ENCODE peak calls at places on chromosome 17, in six cellular contexts. N is endodermal cell; Q is CD8-positive, alpha-beta memory T cell; M is dorsolateral prefrontal cortex; Z is GM23248; J is heart right ventricle. V is an unnamed sample.

GRCh38 chr17:41462705-41463104 is 4.5 kb downstream of the KRT32 start:
- DNase-seq in N (no peak), M (no peak), J (no peak), Z (no peak), Q (no peak), V (no peak)

GRCh38 chr17:47884905-47885735 is 10.9 kb upstream of the SP2 start:
- DNase-seq in M (no peak), N (peak), J (no peak), Q (no peak), Z (no peak), V (peak)

GRCh38 chr17:74846621-74847020 is 13.1 kb downstream of the GRIN2C start:
- DNase-seq in Z (no peak), N (no peak), Q (no peak), J (no peak), M (no peak), V (no peak)

GRCh38 chr17:4594406-4595349 is 10.3 kb downstream of the SMTNL2 start:
- DNase-seq in M (no peak), Q (no peak), J (no peak), Z (no peak), N (peak), V (peak)

GRCh38 chr17:12637015-12637414 is 28.7 kb upstream of the MYOCD start:
- DNase-seq in Z (peak), N (peak), Q (no peak), J (no peak), M (no peak), V (no peak)

GRCh38 chr17:82490512-82491195 is 28.9 kb upstream of the FOXK2 start:
- DNase-seq in M (no peak), Z (no peak), N (no peak), J (no peak), Q (no peak), V (no peak)

GRCh38 chr17:35793257-35793656 is 2.2 kb downstream of the MMP28 start:
- DNase-seq in Z (no peak), J (no peak), M (no peak), N (peak), Q (no peak), V (peak)

GRCh38 chr17:55842405-55843158 is 91.7 kb downstream of the PCTP start:
- DNase-seq in N (no peak), J (no peak), Q (no peak), M (no peak), Z (no peak), V (no peak)

GRCh38 chr17:77841742-77842141 is 116.8 kb upstream of the TNRC6C start:
- DNase-seq in Z (no peak), M (no peak), N (no peak), J (peak), Q (no peak), V (no peak)

DNA sequence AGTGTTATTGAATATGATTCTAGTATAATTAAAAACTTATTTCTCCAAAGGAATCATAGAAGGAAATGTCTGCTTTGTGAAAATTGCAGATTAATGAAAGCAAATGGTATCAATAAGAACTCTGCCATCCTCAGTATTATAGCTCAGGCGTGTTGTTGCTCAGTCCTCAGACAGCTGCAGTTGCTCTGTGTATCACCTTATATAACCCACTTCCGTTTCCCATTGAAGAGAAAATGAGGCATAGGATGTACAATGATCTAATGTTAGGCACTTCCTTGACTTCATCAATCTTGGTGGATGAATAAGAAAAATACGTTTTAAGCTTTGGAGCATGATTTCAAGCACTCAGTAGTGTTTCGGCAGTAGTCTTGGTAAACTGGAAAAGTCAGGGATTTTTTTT is 14.1 kb downstream of the MFSD11 start:
- DNase-seq in Z (no peak), N (no peak), Q (no peak), J (no peak), M (no peak), V (no peak)
- H3K27ac ChIP-seq in Z (no peak), N (no peak), Q (no peak), J (no peak), M (no peak), V (no peak)

DNA sequence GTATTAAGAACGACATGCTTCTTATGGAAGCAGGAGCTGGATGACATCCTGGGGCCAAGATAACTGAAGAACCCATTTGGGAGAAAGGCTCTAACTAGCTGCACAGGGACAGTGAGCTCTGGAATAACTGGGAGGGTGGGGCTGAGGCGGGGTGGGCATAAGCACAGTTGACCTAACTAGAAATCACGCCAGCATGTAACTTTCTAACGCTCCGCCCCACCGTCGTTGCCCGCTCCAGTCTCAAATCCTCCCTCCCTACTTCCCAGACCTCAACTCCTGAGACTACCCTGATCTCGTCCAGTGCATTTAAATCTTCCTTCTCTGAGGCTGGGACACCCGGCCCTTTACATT is 436 bp downstream of the PHB1 start:
- DNase-seq in Z (peak), Q (no peak), N (no peak), M (no peak), J (no peak), V (peak)
- H3K27ac ChIP-seq in Z (no peak), Q (peak), N (no peak), M (no peak), J (peak), V (peak)

GRCh38 chr17:8944083-8944482 is 21.4 kb downstream of the PIK3R5 start:
- DNase-seq in M (no peak), Q (no peak), Z (no peak), J (no peak), N (no peak), V (no peak)

GRCh38 chr17:8941520-8941919 is 24.0 kb downstream of the PIK3R5 start:
- DNase-seq in Q (peak), Z (no peak), M (no peak), J (no peak), N (no peak), V (no peak)

GRCh38 chr17:8939496-8940334 is 25.8 kb downstream of the PIK3R5 start:
- DNase-seq in Q (no peak), J (no peak), Z (no peak), M (no peak), N (peak), V (no peak)

GRCh38 chr17:8941980-8942617 is 23.4 kb downstream of the PIK3R5 start:
- DNase-seq in J (no peak), Q (no peak), M (no peak), N (no peak), Z (no peak), V (no peak)

DNA sequence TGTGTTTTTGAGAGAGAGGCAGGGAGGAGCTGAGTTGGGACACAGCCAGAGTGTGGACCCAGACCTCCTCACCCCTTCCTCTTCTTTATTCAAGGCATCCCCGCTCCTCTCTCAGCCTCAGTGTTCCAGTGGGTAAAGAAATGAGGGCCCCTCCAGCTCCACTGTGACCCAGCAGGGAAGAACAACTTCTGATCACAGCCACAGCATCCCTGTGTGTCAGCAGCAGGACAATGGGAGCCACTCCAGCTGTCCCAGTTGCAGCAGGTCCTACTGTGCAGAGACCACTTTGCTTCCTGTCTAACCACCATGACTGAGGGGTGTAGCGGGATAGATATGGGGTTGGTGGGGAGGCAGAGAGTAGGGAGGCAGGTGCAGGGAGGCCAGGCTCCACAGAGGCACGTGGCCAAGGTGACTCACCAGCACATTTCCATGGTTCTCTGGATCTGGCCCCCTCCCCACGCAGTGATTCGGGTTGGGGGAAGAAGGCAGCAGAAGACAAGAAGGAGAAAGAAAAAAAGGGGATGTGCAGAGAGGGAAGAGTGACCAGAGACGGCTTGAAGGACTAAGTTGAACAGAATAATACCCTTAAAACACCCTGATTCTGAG is 24.5 kb downstream of the PIK3R5 start:
- DNase-seq in Q (no peak), Z (no peak), J (no peak), N (no peak), M (no peak), V (no peak)
- H3K27ac ChIP-seq in Q (peak), Z (no peak), J (no peak), N (no peak), M (no peak), V (no peak)

GRCh38 chr17:58324409-58325288 is 3.9 kb downstream of the TSPOAP1 start:
- DNase-seq in J (no peak), M (peak), Q (no peak), Z (peak), N (peak), V (no peak)
- H3K27ac ChIP-seq in J (peak), M (peak), Q (no peak), Z (no peak), N (no peak), V (no peak)

DNA sequence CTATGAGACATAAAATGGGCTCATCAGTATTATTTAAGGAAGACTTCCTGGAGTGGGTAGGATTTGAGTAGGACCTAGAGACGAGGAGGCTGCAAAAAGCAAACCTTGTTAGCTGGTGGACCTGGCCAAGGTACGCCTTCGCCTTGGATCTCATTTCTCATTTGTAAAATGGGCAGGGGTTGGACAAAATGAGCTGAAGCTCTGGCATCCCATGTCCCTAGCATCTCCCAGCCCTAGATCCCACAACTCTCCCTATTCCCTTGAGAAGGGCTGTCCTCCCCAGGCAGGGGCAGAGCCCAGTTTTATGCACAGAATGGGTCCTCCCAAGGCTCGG is 306 bp upstream of the SPATA20 start:
- DNase-seq in Q (no peak), N (no peak), Z (no peak), M (no peak), J (no peak), V (no peak)
- H3K27ac ChIP-seq in Q (no peak), N (no peak), Z (no peak), M (peak), J (peak), V (no peak)

DNA sequence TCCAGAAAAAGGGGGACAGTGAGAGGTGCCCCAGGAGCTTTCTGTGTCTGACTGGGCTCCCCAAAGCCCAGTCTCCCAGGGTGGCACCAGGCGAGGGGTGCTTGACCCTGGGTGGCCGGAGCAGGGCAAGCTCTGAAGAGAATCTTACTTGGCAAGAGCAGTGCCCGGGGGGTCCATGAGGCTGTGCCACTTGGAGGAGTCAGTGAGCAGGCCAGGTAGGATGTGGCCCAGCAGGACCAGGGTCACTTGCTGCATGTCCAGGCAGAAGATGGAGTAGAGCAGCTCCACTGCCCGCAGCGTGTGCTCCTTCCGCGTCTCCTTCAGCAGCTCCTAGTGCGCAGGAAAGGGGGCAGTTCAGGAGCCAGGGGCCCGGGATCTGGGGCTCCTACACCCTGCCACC is 7.3 kb downstream of the CSF3 start:
- DNase-seq in Q (no peak), N (no peak), Z (no peak), M (no peak), J (no peak), V (no peak)
- H3K27ac ChIP-seq in Q (no peak), N (no peak), Z (no peak), M (no peak), J (no peak), V (peak)

DNA sequence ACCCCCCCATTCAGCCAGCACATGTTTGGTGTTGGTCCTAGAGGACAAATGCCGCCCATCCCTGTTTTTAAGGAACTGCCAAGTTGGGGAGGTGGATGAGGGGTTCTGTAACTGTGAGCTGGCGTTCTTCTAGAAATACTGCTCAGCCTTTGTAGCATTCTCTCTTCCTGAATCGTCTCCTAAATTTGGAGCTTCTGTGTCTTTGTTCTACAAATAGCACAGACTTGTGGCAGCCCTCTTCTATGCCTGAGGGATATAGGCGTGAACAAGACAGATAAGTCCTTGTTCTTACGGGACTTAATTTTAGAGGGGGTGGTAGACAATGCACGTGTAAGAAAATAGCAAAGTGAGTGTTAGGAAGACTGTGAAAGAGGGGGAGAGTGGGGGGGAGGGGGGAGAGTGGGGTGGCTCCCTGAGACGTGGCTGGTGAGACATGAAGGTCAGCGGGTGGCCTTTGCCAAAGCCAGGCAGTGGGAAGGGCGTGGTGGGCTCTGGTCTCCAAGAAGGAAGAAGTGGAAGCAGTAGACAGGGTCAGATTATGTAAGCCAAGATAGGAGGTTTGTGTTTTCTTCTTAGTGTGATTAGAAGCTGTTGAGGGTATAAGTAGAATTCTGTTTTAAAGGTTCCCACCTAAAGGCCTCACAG is 9.9 kb downstream of the MFSD11 start:
- DNase-seq in Q (no peak), Z (no peak), M (no peak), N (no peak), J (no peak), V (no peak)
- H3K27ac ChIP-seq in Q (no peak), Z (no peak), M (no peak), N (peak), J (peak), V (no peak)

DNA sequence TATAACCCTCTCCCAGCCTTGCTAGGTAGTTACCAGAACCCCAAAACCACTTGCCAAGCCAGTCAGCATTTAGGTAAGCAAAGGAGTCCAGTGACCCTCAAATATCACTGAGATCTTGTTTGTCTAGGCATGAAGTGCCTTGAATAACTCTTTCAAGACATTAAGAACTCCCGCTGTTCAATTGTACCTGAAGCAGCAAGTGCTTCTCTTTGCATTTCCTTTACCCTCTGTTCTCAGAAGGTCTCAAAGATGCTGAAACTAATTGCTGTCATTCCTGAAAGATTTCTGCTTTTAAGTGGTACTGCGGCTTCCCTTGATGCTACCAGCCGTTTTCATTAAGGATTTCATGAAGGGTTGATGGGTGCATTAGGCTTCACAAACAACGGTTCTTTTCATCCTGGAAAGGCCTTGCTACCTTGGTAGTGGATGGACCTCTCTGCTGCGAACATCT is 142.7 kb downstream of the PITPNC1 start:
- DNase-seq in N (peak), J (no peak), M (no peak), Q (no peak), Z (no peak), V (no peak)
- H3K27ac ChIP-seq in N (no peak), J (no peak), M (peak), Q (no peak), Z (peak), V (no peak)

GRCh38 chr17:13865650-13866049 is 203.7 kb upstream of the COX10 start:
- DNase-seq in Q (no peak), Z (no peak), M (no peak), N (no peak), J (no peak), V (no peak)

GRCh38 chr17:13874134-13874533 is 195.2 kb upstream of the COX10 start:
- DNase-seq in Z (no peak), Q (no peak), M (no peak), J (no peak), N (no peak), V (no peak)

GRCh38 chr17:13869301-13869700 is 200.0 kb upstream of the COX10 start:
- DNase-seq in N (no peak), Q (no peak), Z (no peak), M (no peak), J (no peak), V (no peak)

GRCh38 chr17:13874817-13875216 is 194.5 kb upstream of the COX10 start:
- DNase-seq in M (no peak), Q (no peak), Z (no peak), J (no peak), N (peak), V (no peak)

GRCh38 chr17:13871261-13871660 is 198.0 kb upstream of the COX10 start:
- DNase-seq in Q (no peak), J (no peak), Z (no peak), N (no peak), M (no peak), V (no peak)
- H3K27ac ChIP-seq in Q (no peak), J (no peak), Z (no peak), N (no peak), M (no peak), V (no peak)